ENCODE peak calls at places on chromosomes 11 and 22, in six cellular contexts. Q, U, L, K, W and V are unnamed samples.

GRCh38 chr11:114610550-114610949 is 15.0 kb upstream of the NXPE4 start:
- DNase-seq in Q (no peak), L (no peak), U (no peak), W (peak; percentile 29), K (no peak), V (no peak)

GRCh38 chr11:102240502-102240901 is 76.8 kb upstream of the BIRC3 start:
- DNase-seq in K (no peak), U (no peak), Q (no peak), W (no peak), L (no peak), V (no peak)

GRCh38 chr11:118807800-118808778 is 17.1 kb upstream of the DDX6 start:
- DNase-seq in Q (no peak), K (no peak), U (no peak), L (no peak), W (no peak), V (no peak)

GRCh38 chr11:64268687-64269379 is 15.6 kb downstream of the BAD start:
- DNase-seq in W (no peak), K (peak; percentile 85), Q (peak; percentile 61), L (peak; percentile 71), U (peak; percentile 88), V (peak; percentile 92)

GRCh38 chr11:93775289-93775688 is 8.8 kb upstream of the MED17 start:
- DNase-seq in Q (peak; percentile 69), K (peak; percentile 90), L (no peak), W (no peak), U (no peak), V (no peak)

GRCh38 chr22:23154461-23154860 is 9.2 kb downstream of the RAB36 start:
- DNase-seq in L (no peak), U (no peak), Q (no peak), W (no peak), K (no peak), V (no peak)

GRCh38 chr22:43381693-43382092 is 30.1 kb upstream of the MPPED1 start:
- DNase-seq in L (no peak), Q (no peak), W (no peak), K (no peak), U (no peak), V (peak; percentile 25)

GRCh38 chr22:19643448-19644313 is 70.6 kb upstream of the SEPTIN5 start:
- DNase-seq in U (no peak), L (no peak), K (no peak), W (no peak), Q (no peak), V (no peak)

GRCh38 chr11:57155400-57155799 is 26.4 kb upstream of the LRRC55 start:
- DNase-seq in Q (no peak), L (no peak), K (no peak), W (no peak), U (no peak), V (no peak)

GRCh38 chr11:27331984-27332383 is 31.0 kb downstream of the CCDC34 start:
- DNase-seq in W (no peak), Q (no peak), L (no peak), U (no peak), K (no peak), V (no peak)

GRCh38 chr11:116865696-116866095 is 28.3 kb upstream of the APOA1 start:
- DNase-seq in U (no peak), W (no peak), Q (no peak), L (no peak), K (no peak), V (no peak)

GRCh38 chr22:39941661-39942060 is 18.5 kb upstream of the TMA7B start:
- DNase-seq in W (no peak), K (no peak), U (no peak), Q (no peak), L (no peak), V (no peak)
- H3K4me1 ChIP-seq in W (no peaks in the 10 kb centered on the region), K (peaks cover 9% of the 10 kb centered on the region), U (peaks cover 2% of the 10 kb centered on the region), Q (no peaks in the 10 kb centered on the region), L (peaks cover 3% of the 10 kb centered on the region), V (no peaks in the 10 kb centered on the region)

DNA sequence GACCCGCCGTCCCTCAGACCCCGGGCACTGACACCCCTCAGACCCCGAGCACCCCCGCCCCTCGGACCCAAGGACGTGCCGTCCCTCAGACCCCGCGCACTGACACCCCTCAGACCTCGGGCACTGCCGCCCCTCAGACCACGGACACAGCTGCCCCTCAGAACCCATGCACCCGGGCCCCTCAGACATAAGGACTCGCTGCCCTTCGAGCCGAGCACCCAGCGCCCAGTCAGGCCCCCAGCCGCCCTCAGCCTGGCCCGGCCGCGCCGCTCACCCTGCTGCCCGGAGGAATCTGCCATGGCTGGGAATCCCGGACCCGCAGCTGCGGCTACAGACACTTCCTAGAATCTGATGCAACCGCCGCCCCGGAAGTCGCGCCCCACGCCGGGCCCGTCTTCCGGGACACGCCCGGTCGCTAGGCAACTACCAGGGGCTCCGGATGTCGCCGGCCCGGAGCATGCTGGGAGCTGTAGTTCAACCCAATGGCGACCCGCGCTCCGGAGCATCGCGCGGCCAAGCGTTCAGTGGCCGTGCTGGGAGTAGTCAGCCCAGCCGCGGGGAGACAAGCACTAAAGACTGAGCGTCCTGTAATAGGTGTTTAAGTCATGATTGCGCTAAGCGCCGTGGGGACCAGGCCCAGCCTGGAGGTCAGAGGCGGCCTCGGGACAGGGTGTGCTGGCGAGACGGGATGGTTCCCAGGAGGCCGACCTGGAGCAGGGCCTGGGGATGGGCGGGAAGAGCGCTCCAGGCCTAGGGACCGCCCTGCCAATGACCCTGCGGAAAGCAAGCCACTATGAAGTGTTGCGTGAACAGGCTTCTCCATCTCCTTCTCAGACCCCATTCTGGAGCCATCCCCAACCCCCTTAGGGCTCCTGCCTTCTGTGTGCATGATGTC is at the start of gene CARS1:
- DNase-seq in W (peak; percentile 96), L (peak; percentile 97), U (peak; percentile 98), K (peak; percentile 96), Q (peak; percentile 97), V (peak; percentile 98)
- H3K4me1 ChIP-seq in W (peaks cover 26% of the 10 kb centered on the region), L (peaks cover 10% of the 10 kb centered on the region), U (peaks cover 15% of the 10 kb centered on the region), K (peaks cover 46% of the 10 kb centered on the region), Q (peaks cover 14% of the 10 kb centered on the region), V (peaks cover 5% of the 10 kb centered on the region)

DNA sequence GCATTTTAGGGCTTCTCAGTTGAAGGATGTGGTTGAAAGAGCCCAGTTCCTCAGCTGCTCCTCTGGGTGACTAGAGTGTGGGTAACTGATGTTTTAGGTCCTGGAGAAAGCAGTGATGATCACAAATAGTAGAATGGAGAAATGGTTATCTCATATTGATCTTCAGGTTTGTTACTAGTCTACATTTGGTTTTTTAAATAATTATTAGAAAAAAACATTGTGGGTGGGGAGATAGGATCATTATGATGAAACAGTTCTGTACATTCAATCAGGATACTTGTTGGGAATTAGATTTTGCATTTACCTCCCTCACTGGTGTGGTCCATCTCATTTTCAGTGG is 24.9 kb downstream of the SREBF2 start:
- DNase-seq in L (no peak), W (no peak), Q (no peak), U (no peak), K (no peak), V (no peak)
- H3K4me1 ChIP-seq in L (peaks cover 20% of the 10 kb centered on the region), W (peaks cover 20% of the 10 kb centered on the region), Q (peaks cover 9% of the 10 kb centered on the region), U (peaks cover 10% of the 10 kb centered on the region), K (peaks cover 75% of the 10 kb centered on the region), V (peaks cover 12% of the 10 kb centered on the region)

GRCh38 chr22:36111316-36111715 is 49.2 kb downstream of the APOL3 start:
- DNase-seq in K (no peak), Q (no peak), L (no peak), W (no peak), U (no peak), V (peak; percentile 60)
- H3K4me1 ChIP-seq in K (no peaks in the 10 kb centered on the region), Q (no peaks in the 10 kb centered on the region), L (peaks cover 3% of the 10 kb centered on the region), W (peaks cover 4% of the 10 kb centered on the region), U (no peaks in the 10 kb centered on the region), V (peaks cover 5% of the 10 kb centered on the region)

GRCh38 chr11:2367266-2368160 is 9.6 kb upstream of the CD81 start:
- DNase-seq in Q (no peak), U (no peak), L (no peak), K (no peak), W (no peak), V (peak; percentile 55)
- H3K4me1 ChIP-seq in Q (no peaks in the 10 kb centered on the region), U (peaks cover 5% of the 10 kb centered on the region), L (no peaks in the 10 kb centered on the region), K (peaks cover 4% of the 10 kb centered on the region), W (peaks cover 4% of the 10 kb centered on the region), V (no peaks in the 10 kb centered on the region)

GRCh38 chr11:14308114-14308896 is 50.7 kb downstream of the RRAS2 start:
- DNase-seq in L (peak; percentile 67), Q (no peak), K (peak; percentile 66), W (no peak), U (no peak), V (no peak)
- H3K4me1 ChIP-seq in L (peaks cover 26% of the 10 kb centered on the region), Q (peaks cover 42% of the 10 kb centered on the region), K (no peaks in the 10 kb centered on the region), W (peaks cover 36% of the 10 kb centered on the region), U (peaks cover 20% of the 10 kb centered on the region), V (peaks cover 11% of the 10 kb centered on the region)